ENCODE peak calls at places on chromosomes 6 and 20, in five cellular contexts. H, Q, F, T and U are unnamed samples.

GRCh38 chr6:6105472-6106036 is 98.8 kb upstream of the NRN1 start:
- DNase-seq in F (no peak), T (no peak), H (no peak), Q (no peak), U (no peak)

GRCh38 chr6:5138995-5139827 is 54.1 kb downstream of the PPP1R3G start:
- DNase-seq in Q (no peak), T (no peak), H (no peak), F (no peak), U (no peak)

GRCh38 chr6:97813881-97814280 is 530.9 kb upstream of the MMS22L start:
- DNase-seq in T (no peak), Q (no peak), H (no peak), F (no peak), U (no peak)

GRCh38 chr20:958936-959815 is 42.9 kb downstream of the RSPO4 start:
- DNase-seq in H (no peak), F (no peak), Q (no peak), T (no peak), U (no peak)

GRCh38 chr6:145688493-145688905 is 46.8 kb downstream of the EPM2A start:
- DNase-seq in T (no peak), H (peak), Q (no peak), F (no peak), U (no peak)

GRCh38 chr20:49230021-49230420 is 10.8 kb downstream of the DDX27 start:
- DNase-seq in Q (no peak), F (no peak), H (no peak), T (no peak), U (no peak)

GRCh38 chr20:3748073-3748472 is 15.6 kb downstream of the HSPA12B start:
- DNase-seq in T (no peak), F (no peak), Q (no peak), H (no peak), U (no peak)

GRCh38 chr6:168103036-168103830 is 24.2 kb upstream of the FRMD1 start:
- DNase-seq in T (no peak), F (no peak), H (no peak), Q (no peak), U (no peak)

GRCh38 chr20:53948383-53949318 is 121.7 kb downstream of the BCAS1 start:
- DNase-seq in F (no peak), H (no peak), Q (no peak), T (no peak), U (no peak)

GRCh38 chr6:139472341-139473038 is 98.0 kb upstream of the CITED2 start:
- DNase-seq in Q (no peak), T (no peak), F (no peak), H (peak), U (no peak)

GRCh38 chr6:162973141-162973872 is 245.5 kb downstream of the PACRG start:
- DNase-seq in F (no peak), Q (no peak), H (peak), T (no peak), U (no peak)

GRCh38 chr6:53793318-53793975 is 1.4 kb upstream of the LRRC1 start:
- DNase-seq in Q (peak), T (peak), H (peak), F (peak), U (peak)

GRCh38 chr6:51913265-51913664 is 174.1 kb downstream of the PKHD1 start:
- DNase-seq in F (no peak), T (no peak), Q (no peak), H (no peak), U (no peak)

GRCh38 chr20:32763202-32763999 is 1.2 kb downstream of the DNMT3B start:
- DNase-seq in F (no peak), T (peak), Q (peak), H (no peak), U (peak)

GRCh38 chr6:16633961-16634360 is 127.3 kb downstream of the ATXN1 start:
- DNase-seq in F (no peak), Q (no peak), H (no peak), T (no peak), U (no peak)

GRCh38 chr20:53739799-53740785 is 146.5 kb upstream of the ZNF217 start:
- DNase-seq in Q (no peak), T (peak), H (no peak), F (no peak), U (no peak)

GRCh38 chr6:45724511-45724910 is 291.1 kb downstream of the CLIC5 start:
- DNase-seq in F (no peak), T (no peak), Q (no peak), H (peak), U (no peak)

GRCh38 chr6:26205625-26206574 is 118.7 kb downstream of the HFE start:
- DNase-seq in T (peak), F (peak), H (peak), Q (no peak), U (peak)

GRCh38 chr20:25148181-25148981 is 47.1 kb upstream of the ENTPD6 start:
- DNase-seq in Q (peak), F (peak), T (no peak), H (peak), U (no peak)

GRCh38 chr20:561437-562231 is 18.0 kb upstream of the CSNK2A1 start:
- DNase-seq in F (peak), T (peak), H (peak), Q (no peak), U (peak)

GRCh38 chr6:149990109-149990671 is 26.4 kb downstream of the ULBP1 start:
- DNase-seq in T (no peak), H (no peak), F (no peak), Q (no peak), U (no peak)

GRCh38 chr6:149508485-149508884 is 23.7 kb upstream of the ZC3H12D start:
- DNase-seq in F (no peak), H (peak), Q (no peak), T (no peak), U (no peak)

GRCh38 chr20:36613974-36614373 is 8.4 kb downstream of the RAB5IF start:
- DNase-seq in T (peak), H (no peak), F (peak), Q (no peak), U (no peak)

GRCh38 chr6:12266571-12266970 is 23.6 kb upstream of the EDN1 start:
- DNase-seq in H (peak), F (no peak), T (no peak), Q (no peak), U (no peak)

GRCh38 chr6:169831450-169832246 is 80.2 kb downstream of the ERMARD start:
- DNase-seq in H (peak), T (peak), F (peak), Q (peak), U (peak)

GRCh38 chr20:48247961-48248360 is 462.7 kb upstream of the SULF2 start:
- DNase-seq in Q (no peak), F (no peak), H (no peak), T (no peak), U (no peak)

GRCh38 chr20:54137115-54137514 is 36.7 kb downstream of the CYP24A1 start:
- DNase-seq in T (no peak), F (no peak), H (no peak), Q (no peak), U (no peak)

GRCh38 chr6:76684881-76685280 is 612.4 kb upstream of the IMPG1 start:
- DNase-seq in H (peak), T (no peak), Q (no peak), F (no peak), U (no peak)
- TF ChIP-seq CTCF in H (peak), T (no peak), Q (no peak), F (no peak), U (no peak)

GRCh38 chr6:167047554-167047953 is 48.4 kb downstream of the CEP43 start:
- DNase-seq in H (no peak), Q (peak), T (no peak), F (peak), U (peak)

GRCh38 chr6:167049275-167049674 is 50.1 kb downstream of the CEP43 start:
- DNase-seq in Q (no peak), F (no peak), T (no peak), H (no peak), U (no peak)

GRCh38 chr6:167044696-167045095 is 45.5 kb downstream of the CEP43 start:
- DNase-seq in T (no peak), Q (no peak), H (no peak), F (no peak), U (no peak)

GRCh38 chr6:167046861-167047495 is 47.8 kb downstream of the CEP43 start:
- DNase-seq in Q (no peak), H (no peak), F (no peak), T (no peak), U (no peak)

GRCh38 chr6:167045828-167046580 is 46.8 kb downstream of the CEP43 start:
- DNase-seq in Q (no peak), H (no peak), F (no peak), T (peak), U (no peak)
- TF ChIP-seq CTCF in Q (no peak), H (no peak), F (no peak), T (no peak), U (no peak)

DNA sequence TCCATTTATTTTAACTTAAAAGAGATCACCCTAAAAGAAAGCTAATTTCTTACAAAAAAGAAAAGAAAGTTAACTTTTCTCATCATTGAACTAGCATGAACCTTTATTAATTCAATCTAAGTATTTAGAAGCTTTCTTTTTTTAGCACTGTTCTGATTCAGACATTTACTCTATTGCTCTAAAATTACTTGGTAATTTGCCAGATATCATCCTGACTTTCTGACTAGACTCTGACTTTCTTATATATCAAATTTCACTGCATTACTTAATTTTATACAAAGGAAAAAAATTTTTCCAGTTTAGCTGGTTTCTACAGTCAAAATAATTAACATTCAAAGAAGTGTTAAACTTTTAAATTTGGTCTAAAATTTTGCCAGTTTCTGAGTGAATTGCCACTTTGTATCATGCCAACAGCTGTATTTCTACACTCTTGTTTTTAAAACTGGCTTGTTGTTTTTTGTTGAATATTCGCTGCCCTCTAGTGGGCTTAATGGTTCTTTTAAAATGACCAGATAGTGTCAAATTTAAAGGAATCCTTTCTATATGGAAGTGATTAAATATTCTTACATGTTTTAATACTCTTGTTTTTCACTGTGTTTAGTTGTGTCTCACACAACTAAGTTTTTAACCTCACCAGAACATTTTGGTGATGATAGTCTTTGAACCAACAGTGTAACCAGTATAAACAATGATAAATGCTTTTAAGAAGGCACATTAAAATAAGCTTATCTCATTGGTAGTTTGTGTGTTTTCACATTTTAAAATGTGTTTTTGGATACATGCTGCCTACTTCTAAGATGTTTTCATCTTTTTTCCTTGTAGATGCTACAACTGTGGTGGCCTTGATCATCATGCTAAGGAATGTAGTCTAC is 102.0 kb downstream of the POPDC3 start:
- DNase-seq in H (peak), F (no peak), T (no peak), Q (no peak), U (peak)
- TF ChIP-seq CTCF in H (peak), F (peak), T (peak), Q (no peak), U (peak)

GRCh38 chr6:50655848-50656453 is 57.4 kb upstream of the TFAP2D start:
- DNase-seq in H (peak), T (peak), F (no peak), Q (no peak), U (peak)
- TF ChIP-seq CTCF in H (peak), T (peak), F (peak), Q (no peak), U (peak)

GRCh38 chr20:63815869-63816268 is 15.2 kb downstream of the ZBTB46 start:
- DNase-seq in Q (no peak), H (no peak), T (no peak), F (no peak), U (no peak)

GRCh38 chr20:63815613-63815862 is 15.5 kb downstream of the ZBTB46 start:
- DNase-seq in T (no peak), F (no peak), Q (no peak), H (no peak), U (no peak)

GRCh38 chr20:63822276-63822696 is 8.8 kb downstream of the ZBTB46 start:
- DNase-seq in F (no peak), H (no peak), Q (no peak), T (no peak), U (no peak)

GRCh38 chr20:63821824-63822223 is 9.2 kb downstream of the ZBTB46 start:
- DNase-seq in F (no peak), H (no peak), T (no peak), Q (no peak), U (no peak)

DNA sequence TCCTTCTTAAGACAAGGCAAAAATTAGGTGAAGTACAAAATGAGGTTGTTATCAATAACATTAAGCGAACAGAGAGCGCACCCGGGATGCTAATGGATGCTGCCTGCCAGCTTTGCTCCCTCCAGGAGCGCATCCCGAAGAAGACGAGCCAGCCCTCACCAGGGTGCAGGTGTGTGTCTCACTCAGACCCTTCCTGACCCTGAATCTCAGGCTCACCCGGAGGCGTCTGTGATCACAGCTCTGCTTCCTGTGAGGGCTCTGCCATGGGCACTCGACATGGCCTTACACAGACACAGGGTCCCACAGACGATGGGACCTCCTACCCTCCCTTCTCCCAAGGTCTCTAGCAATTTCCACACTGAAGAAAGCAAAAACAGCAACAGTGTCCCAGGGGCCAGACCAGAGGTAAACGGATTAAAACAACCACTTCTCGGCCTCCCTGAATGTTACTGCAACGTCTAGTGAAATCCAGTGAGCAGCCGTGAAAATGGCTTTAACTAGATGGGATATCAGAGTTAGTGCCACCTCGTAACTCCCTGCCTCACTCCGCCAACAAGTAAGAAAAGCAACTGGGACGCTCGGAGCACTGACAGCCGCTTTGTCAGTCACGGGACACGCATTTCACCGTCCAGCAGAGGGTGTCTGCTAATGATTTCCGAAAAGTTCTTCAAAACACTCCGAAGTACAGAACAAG is 11.7 kb downstream of the ZBTB46 start:
- DNase-seq in H (no peak), F (peak), T (no peak), Q (no peak), U (no peak)
- TF ChIP-seq CTCF in H (peak), F (peak), T (no peak), Q (no peak), U (no peak)

DNA sequence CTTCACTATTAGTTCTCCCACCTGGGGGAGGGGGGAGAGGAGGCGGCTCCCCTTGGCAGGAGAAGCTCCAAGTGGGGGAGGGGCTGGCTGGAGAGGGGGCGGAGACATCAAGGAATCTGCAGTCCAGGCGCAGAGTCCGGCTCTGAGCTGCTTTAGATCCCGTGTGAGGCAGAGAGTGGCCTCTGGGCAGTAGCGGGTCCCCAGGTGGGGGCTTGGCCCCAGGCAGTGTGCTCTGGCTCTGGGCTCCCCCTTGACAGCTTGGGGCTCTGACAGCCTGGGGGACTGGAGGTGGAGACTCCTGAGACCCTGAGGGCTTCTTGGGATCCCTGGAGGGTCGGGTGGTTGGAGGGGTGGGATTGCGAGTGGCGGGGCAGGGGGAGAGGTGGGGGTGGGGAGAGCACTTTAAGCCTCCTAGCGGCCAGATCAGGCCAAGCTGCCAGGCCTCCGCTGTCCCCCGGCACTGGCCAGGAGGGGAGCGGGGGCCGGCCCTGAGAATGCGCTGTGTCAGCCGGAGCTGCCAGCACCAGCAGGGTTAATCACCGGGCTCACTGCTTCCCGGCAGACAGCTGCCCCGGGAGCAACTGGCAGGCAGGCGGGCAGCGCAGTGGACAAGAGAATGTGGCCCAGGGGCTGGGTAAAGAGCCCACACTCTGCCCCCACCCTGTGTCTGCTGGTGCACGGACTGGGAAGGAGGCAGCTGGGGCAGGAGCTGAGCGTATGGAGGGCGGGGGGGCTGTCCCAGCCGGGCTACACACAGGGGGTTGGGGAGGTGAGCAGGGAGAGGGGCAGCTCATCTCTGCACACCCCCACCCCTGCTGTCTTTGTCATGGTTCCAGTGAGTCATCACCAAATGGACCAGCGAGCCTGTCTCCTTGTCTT is 1.8 kb upstream of the LAMA5 start:
- DNase-seq in Q (no peak), T (peak), H (peak), F (peak), U (no peak)
- TF ChIP-seq CTCF in Q (no peak), T (peak), H (peak), F (peak), U (peak)

GRCh38 chr6:105509506-105510331 is 106.8 kb upstream of the PREP start:
- DNase-seq in Q (no peak), F (no peak), T (no peak), H (no peak), U (no peak)
- TF ChIP-seq CTCF in Q (no peak), F (no peak), T (no peak), H (peak), U (no peak)

GRCh38 chr20:43857127-43857526 is 57.5 kb upstream of the TOX2 start:
- DNase-seq in F (no peak), H (no peak), T (no peak), Q (no peak), U (no peak)

GRCh38 chr20:43862438-43862837 is 52.2 kb upstream of the TOX2 start:
- DNase-seq in T (no peak), F (no peak), H (no peak), Q (no peak), U (no peak)

GRCh38 chr20:43857932-43858331 is 56.7 kb upstream of the TOX2 start:
- DNase-seq in Q (no peak), T (no peak), F (no peak), H (no peak), U (no peak)

GRCh38 chr20:43863330-43863729 is 51.3 kb upstream of the TOX2 start:
- DNase-seq in H (no peak), F (no peak), T (no peak), Q (no peak), U (no peak)

DNA sequence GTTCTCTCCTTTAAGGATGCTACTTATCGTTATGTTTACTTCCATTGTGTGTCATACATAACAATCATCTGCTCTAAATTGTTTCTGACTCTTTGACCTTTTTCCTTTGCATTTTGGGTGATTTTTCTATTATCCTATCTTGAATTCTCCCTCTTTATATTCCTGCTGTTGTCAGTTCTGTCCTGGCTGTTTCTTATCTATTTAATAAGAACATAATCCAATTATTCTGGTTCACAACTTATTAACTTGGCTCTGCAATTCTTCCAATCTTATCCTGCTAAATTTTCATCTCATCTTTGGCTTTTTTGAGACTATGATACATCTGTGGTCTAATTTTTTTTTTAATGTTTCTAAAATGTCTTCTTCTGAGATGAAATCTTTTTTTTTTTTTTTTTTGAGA is 54.7 kb upstream of the TOX2 start:
- DNase-seq in T (no peak), F (no peak), H (no peak), Q (no peak), U (no peak)
- TF ChIP-seq CTCF in T (no peak), F (no peak), H (no peak), Q (no peak), U (no peak)